ENCODE peak calls at places on chromosomes 1 and 21, in six cellular contexts. F, A, V, K, T and J are unnamed samples.

GRCh38 chr1:59043796-59044195 is 253.1 kb upstream of the FGGY start:
- DNase-seq in T (peak; percentile 87), A (peak; percentile 89), K (peak; percentile 89), V (no peak), F (peak; percentile 93), J (peak; percentile 55)

GRCh38 chr1:159339517-159339916 is 37.4 kb downstream of the FCER1A start:
- DNase-seq in T (no peak), K (no peak), V (no peak), A (no peak), F (no peak), J (no peak)

GRCh38 chr1:45569962-45570581 is 13.8 kb upstream of the NASP start:
- DNase-seq in F (peak; percentile 87), T (no peak), A (peak; percentile 78), K (peak; percentile 66), V (peak; percentile 94), J (peak; percentile 70)

GRCh38 chr1:108082006-108082405 is 117.0 kb upstream of the VAV3 start:
- DNase-seq in A (no peak), K (no peak), V (no peak), F (no peak), T (no peak), J (peak; percentile 34)

GRCh38 chr1:147072371-147073061 is 99.8 kb downstream of the PRKAB2 start:
- DNase-seq in T (no peak), K (peak; percentile 30), A (no peak), F (peak; percentile 54), V (no peak), J (no peak)

GRCh38 chr1:173249349-173249748 is 42.2 kb upstream of the TNFSF4 start:
- DNase-seq in F (no peak), K (no peak), V (no peak), A (no peak), T (no peak), J (no peak)

GRCh38 chr1:67089685-67090208 is 35.8 kb upstream of the SLC35D1 start:
- DNase-seq in A (no peak), F (no peak), K (no peak), V (no peak), T (no peak), J (no peak)

GRCh38 chr1:9699361-9699760 is 47.8 kb downstream of the PIK3CD start:
- DNase-seq in A (no peak), T (no peak), K (no peak), V (no peak), F (no peak), J (no peak)

GRCh38 chr1:201502511-201502857 is 4.4 kb downstream of the CSRP1 start:
- DNase-seq in T (no peak), F (no peak), K (no peak), V (no peak), A (no peak), J (peak; percentile 18)

GRCh38 chr1:218765753-218766152 is 407.9 kb upstream of the LYPLAL1 start:
- DNase-seq in A (no peak), T (no peak), F (no peak), V (no peak), K (no peak), J (no peak)

GRCh38 chr1:224433671-224434446 is 738 bp downstream of the WDR26 start:
- DNase-seq in K (peak; percentile 60), F (peak; percentile 70), A (no peak), V (no peak), T (peak; percentile 71), J (peak; percentile 32)

GRCh38 chr1:76465030-76465429 is 390.5 kb downstream of the ST6GALNAC3 start:
- DNase-seq in K (peak; percentile 55), A (peak; percentile 65), V (no peak), T (no peak), F (no peak), J (no peak)

GRCh38 chr1:217373761-217374701 is 256.9 kb downstream of the GPATCH2 start:
- DNase-seq in K (no peak), A (no peak), F (no peak), V (peak; percentile 47), T (no peak), J (no peak)

GRCh38 chr1:17272066-17272465 is 23.2 kb downstream of the PADI3 start:
- DNase-seq in F (no peak), A (no peak), V (no peak), T (no peak), K (no peak), J (no peak)

GRCh38 chr1:24866211-24867063 is 63.6 kb downstream of the RUNX3 start:
- DNase-seq in T (no peak), V (peak; percentile 88), F (no peak), A (no peak), K (no peak), J (no peak)

GRCh38 chr1:215277537-215277936 is 195.0 kb downstream of the KCNK2 start:
- DNase-seq in F (no peak), T (no peak), V (no peak), A (peak; percentile 64), K (no peak), J (no peak)

GRCh38 chr1:229509576-229509975 is 1.4 kb upstream of the NUP133 start:
- DNase-seq in K (no peak), V (no peak), F (no peak), A (peak; percentile 91), T (no peak), J (no peak)

GRCh38 chr1:213737398-213738040 is 250.3 kb upstream of the PROX1 start:
- DNase-seq in F (no peak), K (no peak), A (no peak), T (no peak), V (peak; percentile 17), J (no peak)

GRCh38 chr1:38014724-38015424 is 2.3 kb downstream of the UTP11 start:
- DNase-seq in A (no peak), K (peak; percentile 7), F (no peak), V (no peak), T (no peak), J (no peak)

GRCh38 chr1:118649406-118649805 is 338.7 kb downstream of the TBX15 start:
- DNase-seq in V (no peak), T (no peak), F (no peak), K (no peak), A (no peak), J (no peak)

GRCh38 chr1:53183277-53183990 is 13.2 kb upstream of the CPT2 start:
- DNase-seq in K (no peak), T (peak; percentile 90), A (peak; percentile 97), V (no peak), F (peak; percentile 67), J (no peak)

GRCh38 chr1:22826630-22827580 is 116.3 kb downstream of the EPHB2 start:
- DNase-seq in V (no peak), T (peak; percentile 58), F (no peak), A (no peak), K (no peak), J (peak; percentile 78)

GRCh38 chr1:24958766-24959622 is 28.9 kb upstream of the RUNX3 start:
- DNase-seq in A (no peak), T (peak; percentile 37), F (peak; percentile 48), V (no peak), K (no peak), J (no peak)

GRCh38 chr1:215360021-215360420 is 207.1 kb upstream of the KCTD3 start:
- DNase-seq in K (no peak), T (no peak), V (no peak), A (no peak), F (no peak), J (no peak)

GRCh38 chr21:35265170-35265877 is 216.2 kb upstream of the RUNX1 start:
- DNase-seq in V (no peak), K (peak; percentile 31), A (peak; percentile 79), F (no peak), T (no peak), J (no peak)

GRCh38 chr1:59947047-59947938 is 20.7 kb upstream of the CYP2J2 start:
- DNase-seq in F (peak; percentile 68), V (no peak), K (peak; percentile 62), T (peak; percentile 57), A (peak; percentile 63), J (no peak)

GRCh38 chr1:26999440-26999987 is 6.0 kb downstream of the TRNP1 start:
- DNase-seq in F (peak; percentile 96), V (peak; percentile 95), T (no peak), A (peak; percentile 98), K (peak; percentile 60), J (peak; percentile 98)

GRCh38 chr1:26996665-26997064 is 3.2 kb downstream of the TRNP1 start:
- DNase-seq in F (no peak), A (no peak), T (no peak), K (no peak), V (no peak), J (no peak)

GRCh38 chr1:27000817-27001460 is 7.4 kb downstream of the TRNP1 start:
- DNase-seq in A (peak; percentile 75), T (no peak), V (no peak), F (peak; percentile 77), K (no peak), J (no peak)

GRCh38 chr1:27000092-27000816 is 6.8 kb downstream of the TRNP1 start:
- DNase-seq in A (no peak), K (no peak), V (no peak), T (no peak), F (no peak), J (no peak)

DNA sequence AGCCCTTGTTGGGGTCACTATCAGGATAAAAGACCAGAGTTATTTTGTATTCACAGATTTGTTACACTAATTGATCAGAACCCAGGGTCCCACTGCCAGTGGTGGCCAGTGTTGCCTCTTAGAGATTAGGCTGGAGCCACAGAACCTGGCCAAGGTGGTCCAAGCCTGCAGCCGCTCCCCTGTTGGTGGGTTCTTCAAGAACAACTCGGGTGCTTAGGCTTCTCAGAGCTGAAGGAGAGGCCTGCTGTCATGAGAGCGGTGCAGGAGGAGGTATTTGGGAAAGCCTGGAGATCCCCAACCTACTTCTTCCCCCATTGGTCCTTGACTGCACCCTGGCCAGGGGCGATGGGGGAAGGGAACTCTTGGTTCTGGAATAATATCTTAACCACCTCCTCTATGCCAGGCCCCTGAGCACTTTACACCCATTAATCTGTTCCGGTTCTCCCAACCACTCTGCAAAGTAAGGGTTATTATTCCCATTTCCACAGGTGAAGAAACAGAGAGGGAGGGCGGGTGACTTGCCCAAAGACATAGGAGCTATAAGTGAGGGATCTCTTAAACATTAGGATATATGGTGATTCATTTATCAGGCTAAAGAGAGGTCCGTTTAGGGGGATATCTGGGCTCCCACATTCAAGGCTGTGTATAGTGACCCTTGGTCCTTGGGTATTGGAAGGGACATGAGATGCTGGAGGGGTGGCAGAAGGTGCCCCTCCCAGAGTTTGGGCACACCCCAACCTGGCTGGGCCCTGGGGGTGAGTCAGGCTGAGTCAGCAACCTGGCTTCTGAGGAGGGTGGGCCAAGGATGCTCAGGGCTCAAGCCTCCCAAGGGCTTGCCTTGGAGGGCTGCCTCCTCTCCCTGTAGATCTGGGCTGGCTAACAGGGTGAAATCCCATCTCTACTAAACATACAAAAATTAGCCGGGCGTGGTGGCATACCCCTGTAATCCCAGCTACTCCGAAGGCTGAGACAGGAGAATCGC is 5.1 kb downstream of the TRNP1 start:
- DNase-seq in K (no peak), A (peak; percentile 55), T (no peak), V (no peak), F (no peak), J (no peak)
- H3K4me1 ChIP-seq in K (peaks cover 4% of the 10 kb centered on the region), A (peaks cover 43% of the 10 kb centered on the region), T (no peaks in the 10 kb centered on the region), V (peaks cover 96% of the 10 kb centered on the region), F (peaks cover 88% of the 10 kb centered on the region), J (peaks cover 20% of the 10 kb centered on the region)

GRCh38 chr1:6199298-6200187 is at the start of gene RPL22:
- DNase-seq in K (peak; percentile 99), A (peak; percentile 99), F (peak; percentile 99), V (peak; percentile 99), T (peak; percentile 97), J (peak; percentile 98)
- TF ChIP-seq CTCF in K (no peak), A (no peak), F (no peak), V (no peak), T (no peak), J (no peak)

GRCh38 chr1:14980801-14981200 is 172.7 kb upstream of the TMEM51 start:
- DNase-seq in K (peak; percentile 86), T (no peak), F (no peak), A (peak; percentile 56), V (no peak), J (no peak)
- TF ChIP-seq POLR2A in K (no peak), T (no peak), F (no peak), A (no peak), V (no peak), J (no peak)

GRCh38 chr21:42505090-42505726 is 8.4 kb upstream of the SLC37A1 start:
- DNase-seq in V (no peak), F (no peak), A (no peak), K (no peak), T (no peak), J (no peak)
- H3K4me1 ChIP-seq in V (no peaks in the 10 kb centered on the region), F (no peaks in the 10 kb centered on the region), A (no peaks in the 10 kb centered on the region), K (no peaks in the 10 kb centered on the region), T (no peaks in the 10 kb centered on the region), J (no peaks in the 10 kb centered on the region)